ENCODE peak calls at places on chromosomes 5 and 9, in five cellular contexts. L, O, P, H and Z are unnamed samples.

GRCh38 chr9:99650187-99650874 is 171.4 kb upstream of the NR4A3 start:
- DNase-seq in H (no peak), L (no peak), P (no peak), O (no peak), Z (no peak)

GRCh38 chr5:55601209-55601618 is 66.5 kb upstream of the PLPP1 start:
- DNase-seq in P (no peak), O (no peak), L (peak; percentile 65), H (no peak), Z (no peak)

GRCh38 chr5:59174248-59174844 is 591.5 kb downstream of the RAB3C start:
- DNase-seq in P (no peak), H (no peak), L (peak; percentile 75), O (peak; percentile 47), Z (peak; percentile 15)

GRCh38 chr9:34072410-34072809 is 23.7 kb upstream of the UBAP2 start:
- DNase-seq in P (no peak), H (no peak), L (peak; percentile 99), O (peak; percentile 8), Z (no peak)

GRCh38 chr9:137129089-137129455 is 9.9 kb upstream of the GRIN1 start:
- DNase-seq in P (peak; percentile 36), L (no peak), H (no peak), O (no peak), Z (no peak)

GRCh38 chr5:54519083-54519541 is 1.6 kb downstream of the SNX18 start:
- DNase-seq in H (no peak), L (no peak), O (no peak), P (peak; percentile 2), Z (no peak)

GRCh38 chr5:71922584-71923106 is 184.6 kb upstream of the MAP1B start:
- DNase-seq in P (no peak), O (peak; percentile 85), L (peak; percentile 96), H (no peak), Z (no peak)

GRCh38 chr5:43065384-43066230 is 25.5 kb upstream of the ANXA2R start:
- DNase-seq in P (peak; percentile 54), L (peak; percentile 74), O (no peak), H (no peak), Z (peak; percentile 59)

GRCh38 chr9:81370650-81371049 is 318.7 kb downstream of the TLE1 start:
- DNase-seq in O (no peak), H (no peak), P (peak; percentile 48), L (no peak), Z (no peak)

GRCh38 chr9:5563886-5564285 is 53.6 kb downstream of the PDCD1LG2 start:
- DNase-seq in O (no peak), P (no peak), L (peak; percentile 83), H (no peak), Z (no peak)

GRCh38 chr5:32613050-32613672 is 27.8 kb downstream of the SUB1 start:
- DNase-seq in H (no peak), L (peak; percentile 80), O (peak; percentile 64), P (peak; percentile 88), Z (peak; percentile 86)

GRCh38 chr5:41410737-41411136 is 99.7 kb downstream of the PLCXD3 start:
- DNase-seq in O (no peak), H (no peak), P (no peak), L (no peak), Z (no peak)
- TF ChIP-seq CTCF in O (no peak), H (no peak), P (no peak), L (no peak), Z (no peak)

GRCh38 chr9:111896942-111897830 is 572 bp downstream of the UGCG start:
- DNase-seq in L (peak; percentile 62), O (no peak), H (no peak), P (peak; percentile 63), Z (peak; percentile 46)
- TF ChIP-seq CTCF in L (no peak), O (no peak), H (no peak), P (no peak), Z (no peak)

GRCh38 chr5:24642022-24642421 is 2.8 kb downstream of the CDH10 start:
- DNase-seq in H (no peak), L (peak; percentile 51), P (no peak), O (no peak), Z (peak; percentile 26)
- TF ChIP-seq CTCF in H (no peak), L (peak; percentile 59), P (peak; percentile 53), O (no peak), Z (peak; percentile 63)

GRCh38 chr5:116554764-116555163 is 19.9 kb downstream of the SEMA6A start:
- DNase-seq in L (no peak), H (no peak), P (no peak), O (no peak), Z (no peak)

GRCh38 chr5:116561658-116562057 is 13.0 kb downstream of the SEMA6A start:
- DNase-seq in O (no peak), L (no peak), H (no peak), P (no peak), Z (no peak)

GRCh38 chr5:116559239-116559638 is 15.4 kb downstream of the SEMA6A start:
- DNase-seq in P (no peak), H (no peak), O (no peak), L (no peak), Z (peak; percentile 55)

GRCh38 chr5:116559673-116560164 is 14.9 kb downstream of the SEMA6A start:
- DNase-seq in P (no peak), O (no peak), H (no peak), L (no peak), Z (no peak)

GRCh38 chr5:116557669-116558271 is 16.9 kb downstream of the SEMA6A start:
- DNase-seq in O (no peak), H (no peak), P (no peak), L (peak; percentile 49), Z (no peak)
- TF ChIP-seq CTCF in O (peak; percentile 52), H (no peak), P (peak; percentile 51), L (peak; percentile 74), Z (peak; percentile 7)

GRCh38 chr5:62780230-62780629 is 201.6 kb downstream of the LRRC70 start:
- DNase-seq in P (no peak), H (no peak), O (no peak), L (no peak), Z (no peak)

GRCh38 chr5:62786099-62786498 is 207.5 kb downstream of the LRRC70 start:
- DNase-seq in P (no peak), H (no peak), O (no peak), L (no peak), Z (no peak)

GRCh38 chr5:62785588-62785987 is 207.0 kb downstream of the LRRC70 start:
- DNase-seq in O (no peak), H (no peak), P (no peak), L (no peak), Z (no peak)

GRCh38 chr5:62780888-62781287 is 202.3 kb downstream of the LRRC70 start:
- DNase-seq in O (no peak), H (no peak), P (peak; percentile 14), L (no peak), Z (no peak)

DNA sequence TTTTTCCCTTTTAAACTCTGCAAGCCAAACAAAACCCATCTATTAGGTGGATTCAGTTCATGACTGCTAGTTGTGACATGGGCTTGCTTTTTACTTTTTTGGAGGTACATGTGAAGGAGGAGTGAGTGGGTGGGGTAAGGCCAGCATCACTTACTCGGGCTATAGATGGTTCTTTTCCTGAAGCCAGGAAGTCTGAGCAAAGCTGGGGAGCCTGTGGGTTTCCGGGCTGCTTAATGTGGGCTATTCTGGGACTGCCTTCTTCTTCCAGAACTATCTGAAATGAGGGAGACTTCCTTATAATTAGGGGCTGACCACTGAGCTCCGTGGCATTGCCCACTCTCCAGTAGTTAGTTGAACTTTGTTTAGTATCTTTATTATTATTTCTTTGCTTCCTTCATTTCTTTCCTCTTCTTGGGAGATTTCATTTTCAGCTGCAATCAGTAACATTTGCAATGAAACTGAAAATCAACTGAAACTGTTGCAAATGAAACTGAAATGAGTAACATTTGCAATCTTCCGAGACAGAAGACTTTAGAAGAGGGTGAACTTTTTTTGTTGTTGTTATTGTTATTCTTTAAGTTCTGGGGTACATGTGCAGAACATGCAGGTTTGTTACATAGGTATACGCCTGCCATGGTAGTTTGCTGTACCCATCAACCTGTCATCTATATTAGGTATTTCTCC is 204.9 kb downstream of the LRRC70 start:
- DNase-seq in O (no peak), P (no peak), H (no peak), L (no peak), Z (no peak)
- TF ChIP-seq CTCF in O (no peak), P (no peak), H (no peak), L (no peak), Z (no peak)